ENCODE peak calls at places on chromosome 17, in four cellular contexts. X is hepatocyte, G is OCI-LY7, H is GM23338. A is an unnamed sample.

GRCh38 chr17:80261159-80261894 is 675 bp downstream of the RNF213 start:
- DNase-seq in X (peak), G (peak), H (peak), A (peak)

GRCh38 chr17:27526603-27527002 is 70.4 kb downstream of the KSR1 start:
- DNase-seq in X (peak), G (no peak), H (peak), A (no peak)

GRCh38 chr17:4968916-4969550 is 1.4 kb upstream of the SPAG7 start:
- DNase-seq in X (peak), G (no peak), H (no peak), A (no peak)

GRCh38 chr17:14923981-14924380 is 341.1 kb downstream of the PMP22 start:
- DNase-seq in X (no peak), G (no peak), H (no peak), A (no peak)

GRCh38 chr17:17648762-17649161 is 32.5 kb upstream of the RAI1 start:
- DNase-seq in X (peak), G (no peak), H (no peak), A (no peak)

GRCh38 chr17:67879662-67880061 is 54.4 kb downstream of the BPTF start:
- DNase-seq in X (no peak), G (no peak), H (peak), A (no peak)

GRCh38 chr17:28385037-28385797 is 13.7 kb downstream of the SARM1 start:
- DNase-seq in X (peak), G (no peak), H (peak), A (no peak)

GRCh38 chr17:61196302-61196704 is 203.3 kb upstream of the TBX2 start:
- DNase-seq in X (no peak), G (no peak), H (no peak), A (no peak)

GRCh38 chr17:78824240-78824639 is 16.4 kb downstream of the USP36 start:
- DNase-seq in X (no peak), G (no peak), H (no peak), A (no peak)

GRCh38 chr17:4229627-4230026 is 34.2 kb downstream of the ANKFY1 start:
- DNase-seq in X (peak), G (no peak), H (no peak), A (no peak)

GRCh38 chr17:4444782-4445473 is 11.2 kb downstream of the SPNS3 start:
- DNase-seq in X (no peak), G (no peak), H (no peak), A (no peak)

GRCh38 chr17:63035271-63035670 is 69.2 kb downstream of the TANC2 start:
- DNase-seq in X (no peak), G (no peak), H (no peak), A (no peak)

GRCh38 chr17:8345951-8346665 is 6.5 kb downstream of the ODF4 start:
- DNase-seq in X (no peak), G (no peak), H (no peak), A (no peak)

GRCh38 chr17:29569245-29569950 is 897 bp downstream of the TP53I13 start:
- DNase-seq in X (no peak), G (no peak), H (no peak), A (no peak)

GRCh38 chr17:48003686-48004120 is 32.8 kb downstream of the CDK5RAP3 start:
- DNase-seq in X (no peak), G (no peak), H (peak), A (no peak)

GRCh38 chr17:82630212-82630611 is 18.0 kb downstream of the WDR45B start:
- DNase-seq in X (no peak), G (no peak), H (no peak), A (no peak)

GRCh38 chr17:33572615-33573014 is 279.5 kb upstream of the ASIC2 start:
- DNase-seq in X (peak), G (no peak), H (no peak), A (no peak)

GRCh38 chr17:60229189-60229802 is 79.5 kb downstream of the CA4 start:
- DNase-seq in X (no peak), G (peak), H (no peak), A (peak)

GRCh38 chr17:82810644-82811430 is 29.0 kb downstream of the ZNF750 start:
- DNase-seq in X (no peak), G (no peak), H (no peak), A (no peak)

GRCh38 chr17:34146440-34147043 is 108.5 kb upstream of the CCL2 start:
- DNase-seq in X (peak), G (peak), H (peak), A (peak)

GRCh38 chr17:67441052-67441738 is 64.1 kb downstream of the PITPNC1 start:
- DNase-seq in X (peak), G (peak), H (no peak), A (no peak)

GRCh38 chr17:40209404-40210093 is 9.6 kb upstream of the WIPF2 start:
- DNase-seq in X (no peak), G (no peak), H (no peak), A (no peak)

GRCh38 chr17:8707591-8708453 is 36.8 kb downstream of the CCDC42 start:
- DNase-seq in X (peak), G (no peak), H (no peak), A (no peak)

GRCh38 chr17:48194097-48194550 is 86.6 kb downstream of the SNX11 start:
- DNase-seq in X (no peak), G (no peak), H (no peak), A (no peak)

GRCh38 chr17:16377804-16378400 is 3.0 kb upstream of the UBB start:
- DNase-seq in X (no peak), G (no peak), H (no peak), A (no peak)

GRCh38 chr17:21132428-21132827 is 5.7 kb downstream of the DHRS7B start:
- DNase-seq in X (no peak), G (no peak), H (no peak), A (no peak)

GRCh38 chr17:21127508-21128077 is 829 bp downstream of the DHRS7B start:
- DNase-seq in X (no peak), G (no peak), H (no peak), A (no peak)

GRCh38 chr17:21126645-21127507 is at the start of gene DHRS7B:
- DNase-seq in X (peak), G (peak), H (peak), A (peak)

GRCh38 chr17:21131090-21131616 is 4.4 kb downstream of the DHRS7B start:
- DNase-seq in X (no peak), G (no peak), H (no peak), A (no peak)

DNA sequence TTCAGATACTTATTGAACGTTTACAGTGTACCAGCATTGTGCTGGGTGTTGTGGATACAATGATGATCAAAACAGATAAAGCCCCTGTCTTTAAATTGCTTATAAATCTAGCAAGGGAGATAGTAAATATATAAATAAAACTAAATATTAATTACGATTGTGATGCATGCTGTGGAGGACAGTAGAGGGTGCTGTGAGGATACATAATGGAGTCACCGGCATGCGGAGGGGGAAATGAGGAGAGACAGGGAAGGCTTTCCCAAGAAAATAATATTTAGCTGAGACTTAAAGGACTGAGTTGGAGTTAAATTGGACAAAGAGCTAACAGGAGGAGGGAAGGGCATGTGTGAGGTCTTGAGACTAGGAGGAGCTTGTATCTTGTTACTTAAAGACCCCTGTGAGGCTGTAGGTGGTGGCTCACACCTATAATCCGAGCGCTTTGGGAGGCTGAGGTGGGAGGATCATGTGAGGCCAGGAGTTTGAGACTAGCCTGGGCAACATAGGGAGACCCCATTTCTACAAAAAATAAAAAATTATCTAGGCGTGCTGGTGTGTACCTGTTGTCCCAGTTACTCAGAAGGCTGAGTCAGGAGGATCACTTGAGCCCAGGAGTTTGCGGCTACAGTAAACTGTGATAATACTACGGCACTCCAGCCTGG is 2.4 kb downstream of the DHRS7B start:
- DNase-seq in X (peak), G (no peak), H (peak), A (no peak)
- TF ChIP-seq CTCF in X (peak), G (peak), H (peak), A (peak)

DNA sequence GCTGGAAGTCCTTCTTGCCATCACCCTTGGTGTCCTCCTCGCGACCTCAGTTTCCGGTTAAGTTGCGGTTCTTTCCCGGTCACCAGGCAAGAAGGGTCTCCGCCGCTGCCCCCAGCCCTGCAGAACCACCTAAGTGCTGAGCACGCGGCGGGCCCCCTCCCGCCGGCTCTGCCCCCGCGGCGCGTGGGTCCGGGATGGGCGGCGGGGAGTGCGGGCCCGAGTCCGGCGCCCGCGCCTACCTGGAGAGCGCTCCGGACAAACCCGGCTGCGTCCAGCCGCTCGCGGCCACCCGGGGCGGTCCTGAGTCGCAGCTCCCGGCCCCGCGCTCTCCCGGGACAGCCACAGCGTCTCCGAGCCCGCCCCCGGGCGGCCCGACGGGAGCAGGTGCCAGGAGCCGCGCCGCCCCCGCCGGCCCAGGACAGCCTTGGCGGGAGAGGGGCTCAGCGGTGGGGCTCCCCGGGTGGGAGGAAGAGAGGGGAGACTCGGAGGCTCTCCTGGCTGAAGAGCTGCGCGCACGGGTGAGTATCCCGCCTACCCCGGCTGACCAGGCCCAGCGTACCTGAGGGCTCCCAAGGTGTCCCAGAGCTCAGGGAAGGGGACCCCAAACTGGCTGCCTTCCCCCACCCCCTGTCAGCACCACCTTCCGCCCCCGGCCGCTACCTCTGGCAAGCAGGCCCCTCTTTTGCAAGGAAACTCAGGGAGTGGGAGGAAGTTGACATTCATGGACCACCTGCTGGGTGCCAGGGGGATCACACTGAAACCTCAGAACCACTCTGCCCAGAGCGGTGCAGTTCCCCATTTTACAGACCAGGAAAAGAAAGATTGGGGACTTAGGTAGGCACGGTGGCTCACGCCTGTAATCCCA is 22.2 kb upstream of the C17orf113 start:
- DNase-seq in X (peak), G (peak), H (peak), A (no peak)
- TF ChIP-seq EZH2phosphoT487 in X (no peak), G (no peak), H (no peak), A (no peak)

DNA sequence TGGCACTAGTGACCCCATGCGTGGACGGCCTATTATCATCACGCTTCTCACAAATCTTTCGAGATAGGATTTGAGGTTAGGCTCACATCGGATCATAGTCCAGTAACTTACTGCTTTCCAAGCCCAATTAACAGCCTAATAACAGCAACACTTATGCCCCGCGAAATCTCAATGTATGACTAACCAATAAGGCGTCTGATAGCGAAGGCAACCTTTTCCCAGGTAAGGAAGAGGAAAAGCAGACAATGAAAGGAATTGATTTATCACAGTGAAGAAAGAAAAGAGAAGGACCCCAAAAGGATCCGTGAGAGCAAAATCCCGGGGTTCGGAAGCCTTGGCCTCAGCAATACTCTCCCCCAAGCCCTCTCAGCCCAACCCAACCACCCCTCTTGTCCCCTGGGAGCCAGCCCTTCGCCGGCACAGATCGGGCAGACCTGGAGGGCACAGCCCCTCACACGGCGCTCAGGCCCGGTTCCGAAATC is 567 bp downstream of the GPATCH8 start:
- DNase-seq in X (peak), G (peak), H (no peak), A (no peak)
- H3K4me3 ChIP-seq in X (peak), G (peak), H (peak), A (peak)

GRCh38 chr17:1532836-1533602 is 16.6 kb upstream of the INPP5K start:
- DNase-seq in X (no peak), G (peak), H (peak), A (no peak)
- TF ChIP-seq CTCF in X (no peak), G (peak), H (peak), A (peak)

DNA sequence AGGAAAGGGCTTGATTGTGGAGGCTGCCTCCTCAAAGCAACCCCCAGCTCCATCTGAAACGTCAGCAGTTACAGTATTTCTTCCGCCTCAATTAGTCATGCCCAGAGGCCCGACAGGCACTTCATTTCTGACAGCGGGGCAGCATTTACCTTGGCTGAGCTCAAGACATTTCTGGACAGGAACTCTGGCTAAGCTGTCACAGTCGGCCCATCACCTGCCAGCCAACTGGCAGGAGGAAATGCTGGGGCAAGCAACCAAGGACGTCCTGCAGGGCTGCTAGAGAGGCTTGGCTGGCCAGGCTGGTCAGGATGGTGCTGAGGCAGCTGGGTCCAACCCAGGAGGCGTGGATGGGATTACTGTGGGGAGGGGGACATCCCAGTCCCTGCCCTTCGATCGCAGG is 27.8 kb downstream of the PLXDC1 start:
- DNase-seq in X (no peak), G (no peak), H (no peak), A (no peak)
- TF ChIP-seq EZH2phosphoT487 in X (no peak), G (no peak), H (no peak), A (no peak)

A was measured in MM.1S.